ENCODE peak calls at places on chromosome 10, in four cellular contexts. One of them, this sample, is unnamed.

GRCh38 chr10:79314761-79315601 is 32.3 kb upstream of the PPIF start:
- DNase-seq in mammary epithelial cell: no peak
- DNase-seq in neural progenitor cell: no peak
- DNase-seq in HepG2: no peak
- DNase-seq in this sample: no peak

GRCh38 chr10:99533496-99534455 is 1.0 kb downstream of the NKX2-3 start:
- DNase-seq in mammary epithelial cell: no peak
- DNase-seq in neural progenitor cell: peak; percentile 13
- DNase-seq in HepG2: no peak
- DNase-seq in this sample: no peak

GRCh38 chr10:128064615-128065580 is 61.3 kb downstream of the MKI67 start:
- DNase-seq in mammary epithelial cell: peak; percentile 97
- DNase-seq in neural progenitor cell: no peak
- DNase-seq in HepG2: no peak
- DNase-seq in this sample: peak; percentile 92

GRCh38 chr10:29317027-29317420 is 28.2 kb downstream of the LYZL1 start:
- DNase-seq in mammary epithelial cell: no peak
- DNase-seq in neural progenitor cell: no peak
- DNase-seq in HepG2: no peak
- DNase-seq in this sample: peak; percentile 17

GRCh38 chr10:113454341-113455061 is 98.4 kb upstream of the HABP2 start:
- DNase-seq in mammary epithelial cell: no peak
- DNase-seq in neural progenitor cell: peak; percentile 77
- DNase-seq in HepG2: peak; percentile 5
- DNase-seq in this sample: no peak

GRCh38 chr10:78727728-78728127 is 341.0 kb upstream of the ZMIZ1 start:
- DNase-seq in mammary epithelial cell: no peak
- DNase-seq in neural progenitor cell: no peak
- DNase-seq in HepG2: no peak
- DNase-seq in this sample: no peak

GRCh38 chr10:116752969-116753665 is 10.8 kb upstream of the HSPA12A start:
- DNase-seq in mammary epithelial cell: no peak
- DNase-seq in neural progenitor cell: no peak
- DNase-seq in HepG2: no peak
- DNase-seq in this sample: no peak

GRCh38 chr10:42769653-42770052 is 12.9 kb upstream of the BMS1 start:
- DNase-seq in mammary epithelial cell: no peak
- DNase-seq in neural progenitor cell: no peak
- DNase-seq in HepG2: no peak
- DNase-seq in this sample: no peak

GRCh38 chr10:17062493-17063487 is 66.8 kb downstream of the CUBN start:
- DNase-seq in mammary epithelial cell: peak; percentile 94
- DNase-seq in neural progenitor cell: peak; percentile 6
- DNase-seq in HepG2: peak; percentile 76
- DNase-seq in this sample: peak; percentile 92

GRCh38 chr10:112904000-112904399 is 46.0 kb upstream of the TCF7L2 start:
- DNase-seq in mammary epithelial cell: peak; percentile 63
- DNase-seq in neural progenitor cell: no peak
- DNase-seq in HepG2: peak; percentile 35
- DNase-seq in this sample: peak; percentile 46

GRCh38 chr10:60375293-60376004 is 14.2 kb downstream of the ANK3 start:
- DNase-seq in mammary epithelial cell: no peak
- DNase-seq in neural progenitor cell: no peak
- DNase-seq in HepG2: no peak
- DNase-seq in this sample: no peak
- H3K9ac ChIP-seq in mammary epithelial cell: no peak overlapping the region
- H3K9ac ChIP-seq in neural progenitor cell: no peak overlapping the region
- H3K9ac ChIP-seq in HepG2: no peak overlapping the region
- H3K9ac ChIP-seq in this sample: no peak overlapping the region

DNA sequence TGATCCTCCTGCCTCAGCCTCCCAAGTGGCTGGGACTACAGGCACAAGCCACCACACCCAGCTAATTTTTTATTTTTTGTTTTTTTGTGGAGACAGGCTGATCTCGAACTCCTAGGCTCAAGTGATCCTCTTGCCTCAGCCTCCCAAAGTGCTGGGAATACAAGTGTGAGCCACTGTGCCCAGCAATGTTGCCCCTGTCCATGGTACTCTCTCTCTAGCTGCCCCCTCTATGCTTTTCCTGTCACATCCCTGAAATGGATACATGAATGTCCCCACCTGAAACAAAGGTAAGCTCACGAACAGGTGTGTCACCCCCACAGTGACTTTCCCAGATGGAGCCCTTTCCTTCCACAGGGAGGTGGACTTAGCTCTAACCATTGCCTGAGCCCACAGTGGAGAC is 141.1 kb upstream of the MGMT start:
- DNase-seq in mammary epithelial cell: no peak
- DNase-seq in neural progenitor cell: no peak
- DNase-seq in HepG2: no peak
- DNase-seq in this sample: no peak
- H3K4me2 ChIP-seq in mammary epithelial cell: no peak overlapping the region
- H3K4me2 ChIP-seq in neural progenitor cell: no peak overlapping the region
- H3K4me2 ChIP-seq in HepG2: no peak overlapping the region
- H3K4me2 ChIP-seq in this sample: no peak overlapping the region

GRCh38 chr10:11147723-11148122 is 130.1 kb downstream of the CELF2 start:
- DNase-seq in mammary epithelial cell: no peak
- DNase-seq in neural progenitor cell: peak; percentile 30
- DNase-seq in HepG2: no peak
- DNase-seq in this sample: no peak
- H3K4me1 ChIP-seq in mammary epithelial cell: no peaks in the 10 kb centered on the region
- H3K4me1 ChIP-seq in neural progenitor cell: peaks cover 19% of the 10 kb centered on the region
- H3K4me1 ChIP-seq in HepG2: no peaks in the 10 kb centered on the region
- H3K4me1 ChIP-seq in this sample: no peaks in the 10 kb centered on the region

GRCh38 chr10:13928362-13928921 is 341.7 kb downstream of the PRPF18 start:
- DNase-seq in mammary epithelial cell: no peak
- DNase-seq in neural progenitor cell: no peak
- DNase-seq in HepG2: no peak
- DNase-seq in this sample: no peak
- H3K9ac ChIP-seq in mammary epithelial cell: no peak overlapping the region
- H3K9ac ChIP-seq in neural progenitor cell: no peak overlapping the region
- H3K9ac ChIP-seq in HepG2: no peak overlapping the region
- H3K9ac ChIP-seq in this sample: no peak overlapping the region

DNA sequence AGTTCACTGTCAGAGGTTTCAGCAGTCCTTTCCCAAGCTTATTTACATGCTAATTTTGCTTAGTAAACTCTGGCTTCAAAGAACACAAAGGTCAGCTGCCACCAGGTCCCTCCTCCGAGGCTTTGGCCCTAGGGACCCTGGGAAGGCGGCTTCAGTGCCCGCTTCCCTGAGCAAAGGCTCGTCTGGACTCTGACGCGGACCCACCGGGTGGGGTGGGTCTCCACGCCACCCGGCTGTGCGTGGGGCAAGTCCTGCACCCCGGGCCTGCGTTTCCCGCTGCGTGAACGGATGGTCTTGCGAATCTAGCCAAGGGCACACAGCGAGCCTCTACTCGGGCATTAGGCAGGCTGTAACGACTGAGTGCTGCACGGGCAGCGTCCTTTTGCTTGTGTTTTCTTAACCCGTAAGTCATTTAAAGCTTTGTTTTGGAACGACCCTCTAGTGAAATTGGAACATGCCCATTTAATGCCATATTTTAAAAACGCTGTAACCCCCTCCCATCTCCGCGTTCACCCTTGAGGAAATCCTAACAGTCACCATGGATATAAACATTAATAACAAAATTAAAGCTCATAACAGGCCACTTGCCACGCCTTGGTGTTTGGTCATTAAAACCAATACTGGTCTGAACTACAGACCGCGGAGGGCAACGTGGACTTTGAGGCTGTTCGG is 830 bp downstream of the BNIP3 start:
- DNase-seq in mammary epithelial cell: no peak
- DNase-seq in neural progenitor cell: peak; percentile 63
- DNase-seq in HepG2: peak; percentile 55
- DNase-seq in this sample: no peak
- H3K4me2 ChIP-seq in mammary epithelial cell: peak overlapping the region; percentile 95
- H3K4me2 ChIP-seq in neural progenitor cell: peak overlapping the region; percentile 96
- H3K4me2 ChIP-seq in HepG2: peak overlapping the region; percentile 91
- H3K4me2 ChIP-seq in this sample: peak overlapping the region; percentile 98

GRCh38 chr10:48580236-48580635 is 24.6 kb downstream of the ARHGAP22 start:
- DNase-seq in mammary epithelial cell: no peak
- DNase-seq in neural progenitor cell: no peak
- DNase-seq in HepG2: no peak
- DNase-seq in this sample: no peak
- H3K4me1 ChIP-seq in mammary epithelial cell: peaks cover 14% of the 10 kb centered on the region
- H3K4me1 ChIP-seq in neural progenitor cell: peaks cover 9% of the 10 kb centered on the region
- H3K4me1 ChIP-seq in HepG2: no peaks in the 10 kb centered on the region
- H3K4me1 ChIP-seq in this sample: peaks cover 5% of the 10 kb centered on the region

GRCh38 chr10:103967433-103968142 is 648 bp downstream of the SLK start:
- DNase-seq in mammary epithelial cell: peak; percentile 42
- DNase-seq in neural progenitor cell: peak; percentile 34
- DNase-seq in HepG2: no peak
- DNase-seq in this sample: peak; percentile 15

GRCh38 chr10:103968441-103969391 is 1.8 kb downstream of the SLK start:
- DNase-seq in mammary epithelial cell: no peak
- DNase-seq in neural progenitor cell: no peak
- DNase-seq in HepG2: no peak
- DNase-seq in this sample: no peak

GRCh38 chr10:103966671-103967432 is at the start of gene SLK:
- DNase-seq in mammary epithelial cell: peak; percentile 80
- DNase-seq in neural progenitor cell: peak; percentile 85
- DNase-seq in HepG2: peak; percentile 53
- DNase-seq in this sample: peak; percentile 72

GRCh38 chr10:103969857-103970627 is 3.1 kb downstream of the SLK start:
- DNase-seq in mammary epithelial cell: no peak
- DNase-seq in neural progenitor cell: no peak
- DNase-seq in HepG2: no peak
- DNase-seq in this sample: no peak

GRCh38 chr10:103969436-103969835 is 2.5 kb downstream of the SLK start:
- DNase-seq in mammary epithelial cell: peak; percentile 14
- DNase-seq in neural progenitor cell: no peak
- DNase-seq in HepG2: no peak
- DNase-seq in this sample: no peak
- H3K9ac ChIP-seq in mammary epithelial cell: peak overlapping the region; percentile 72
- H3K9ac ChIP-seq in neural progenitor cell: no peak overlapping the region
- H3K9ac ChIP-seq in HepG2: peak overlapping the region; percentile 55
- H3K9ac ChIP-seq in this sample: peak overlapping the region; percentile 59

GRCh38 chr10:118423800-118424479 is 81.8 kb upstream of the FAM204A start:
- DNase-seq in mammary epithelial cell: peak; percentile 79
- DNase-seq in neural progenitor cell: peak; percentile 98
- DNase-seq in HepG2: peak; percentile 89
- DNase-seq in this sample: peak; percentile 67
- H3K4me2 ChIP-seq in mammary epithelial cell: no peak overlapping the region
- H3K4me2 ChIP-seq in neural progenitor cell: no peak overlapping the region
- H3K4me2 ChIP-seq in HepG2: no peak overlapping the region
- H3K4me2 ChIP-seq in this sample: no peak overlapping the region

DNA sequence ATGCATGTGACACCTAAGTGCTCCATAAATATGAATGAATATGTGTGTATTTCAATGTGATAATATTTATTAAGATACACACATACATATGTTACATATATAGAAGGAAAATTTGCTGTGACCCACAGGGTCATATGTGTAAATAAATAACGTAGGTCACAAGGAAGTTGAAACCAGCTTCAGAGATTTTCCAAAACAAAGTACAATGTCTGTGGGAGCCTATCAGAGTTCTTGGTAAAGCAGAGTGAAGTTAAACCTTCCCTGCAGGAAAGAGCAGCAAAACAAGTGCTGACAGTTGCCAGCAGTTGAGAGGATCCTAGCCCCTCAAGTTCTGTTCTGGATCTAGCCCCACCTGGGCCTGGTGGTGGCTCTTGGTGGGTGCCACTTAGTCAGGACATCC is 91.2 kb downstream of the CCNY start:
- DNase-seq in mammary epithelial cell: no peak
- DNase-seq in neural progenitor cell: no peak
- DNase-seq in HepG2: no peak
- DNase-seq in this sample: no peak
- H3K4me1 ChIP-seq in mammary epithelial cell: peaks cover 20% of the 10 kb centered on the region
- H3K4me1 ChIP-seq in neural progenitor cell: peaks cover 8% of the 10 kb centered on the region
- H3K4me1 ChIP-seq in HepG2: peaks cover 52% of the 10 kb centered on the region
- H3K4me1 ChIP-seq in this sample: peaks cover 34% of the 10 kb centered on the region

This sample was measured in astrocyte.